ENCODE peak calls at places on chromosomes 7 and 10, in eight cellular contexts. M, R, T, K, I, C, N and Q are unnamed samples.
A peak's percentile ranks its signal among the peaks of the same experiment; 100 is the strongest.

GRCh38 chr10:37952926-37953325 is 23.5 kb downstream of the ZNF25 start:
- DNase-seq in N (no peak), K (no peak), R (no peak), C (no peak), I (no peak), T (no peak), M (no peak), Q (no peak)

GRCh38 chr7:50204576-50204975 is 99.9 kb upstream of the IKZF1 start:
- DNase-seq in M (no peak), T (no peak), R (no peak), N (no peak), K (no peak), C (peak; percentile 23), I (no peak), Q (no peak)

GRCh38 chr10:131615150-131615549 is 285.7 kb upstream of the PPP2R2D start:
- DNase-seq in M (no peak), K (no peak), N (no peak), R (no peak), T (no peak), C (no peak), I (no peak), Q (no peak)

GRCh38 chr10:47401874-47402645 is 18.0 kb upstream of the ZNF488 start:
- DNase-seq in I (no peak), N (no peak), M (no peak), R (no peak), K (no peak), T (no peak), C (no peak), Q (no peak)

GRCh38 chr10:97687785-97688781 is 1.0 kb upstream of the AVPI1 start:
- DNase-seq in C (no peak), I (no peak), M (no peak), K (no peak), N (no peak), T (no peak), R (no peak), Q (no peak)

GRCh38 chr10:24367688-24368087 is 158.8 kb downstream of the KIAA1217 start:
- DNase-seq in N (no peak), K (no peak), M (no peak), R (no peak), T (no peak), I (no peak), C (no peak), Q (no peak)

GRCh38 chr10:132875435-132875834 is 66.9 kb downstream of the CFAP46 start:
- DNase-seq in I (no peak), M (no peak), N (no peak), K (no peak), C (no peak), T (no peak), R (no peak), Q (no peak)

GRCh38 chr10:17263580-17263979 is 35.5 kb downstream of the VIM start:
- DNase-seq in I (no peak), N (no peak), T (no peak), R (no peak), K (no peak), C (no peak), M (no peak), Q (no peak)

GRCh38 chr7:22651534-22652243 is 75.3 kb upstream of the IL6 start:
- DNase-seq in M (no peak), K (no peak), I (no peak), T (no peak), C (no peak), N (no peak), R (no peak), Q (no peak)

GRCh38 chr10:11242443-11243386 is 225.0 kb downstream of the CELF2 start:
- DNase-seq in R (peak; percentile 71), I (no peak), K (no peak), T (no peak), M (peak; percentile 77), C (no peak), N (peak; percentile 63), Q (no peak)

GRCh38 chr7:134726581-134726980 is 52.9 kb upstream of the CALD1 start:
- DNase-seq in M (no peak), K (no peak), C (no peak), R (no peak), I (no peak), T (no peak), N (no peak), Q (peak; percentile 3)

GRCh38 chr10:133268532-133268931 is 8.1 kb downstream of the ADAM8 start:
- DNase-seq in C (no peak), N (no peak), R (no peak), I (no peak), M (no peak), T (no peak), K (no peak), Q (no peak)

GRCh38 chr7:115008465-115009114 is 86.7 kb downstream of the MDFIC start:
- DNase-seq in I (no peak), M (peak; percentile 84), C (no peak), T (no peak), K (peak; percentile 5), R (peak; percentile 84), N (peak; percentile 78), Q (no peak)

DNA sequence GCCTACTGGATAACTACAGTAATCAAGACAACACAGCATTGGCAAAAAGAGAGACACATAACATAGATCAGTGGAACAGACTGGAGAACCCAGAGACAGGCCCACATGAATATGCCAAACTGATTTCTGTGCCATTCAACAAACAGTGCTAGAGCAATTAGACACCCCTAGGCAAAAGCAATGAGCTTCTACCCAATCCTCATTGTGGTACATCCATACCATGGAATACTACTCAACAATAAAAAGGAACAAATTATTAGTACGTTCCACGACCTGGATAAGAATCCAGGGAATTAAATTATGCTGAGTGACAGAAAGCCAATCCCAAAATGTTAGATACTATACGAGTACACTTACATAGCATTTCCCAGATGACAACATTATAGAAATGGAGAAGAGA is 2.8 kb upstream of the SVIL start:
- DNase-seq in N (no peak), K (no peak), R (no peak), C (no peak), T (no peak), I (no peak), M (no peak), Q (no peak)
- H3K27ac ChIP-seq in N (no peak overlapping the region), K (no peak overlapping the region), R (no peak overlapping the region), C (no peak overlapping the region), T (peak overlapping the region; percentile 87), I (peak overlapping the region; percentile 2), M (no peak overlapping the region), Q (no peak overlapping the region)

DNA sequence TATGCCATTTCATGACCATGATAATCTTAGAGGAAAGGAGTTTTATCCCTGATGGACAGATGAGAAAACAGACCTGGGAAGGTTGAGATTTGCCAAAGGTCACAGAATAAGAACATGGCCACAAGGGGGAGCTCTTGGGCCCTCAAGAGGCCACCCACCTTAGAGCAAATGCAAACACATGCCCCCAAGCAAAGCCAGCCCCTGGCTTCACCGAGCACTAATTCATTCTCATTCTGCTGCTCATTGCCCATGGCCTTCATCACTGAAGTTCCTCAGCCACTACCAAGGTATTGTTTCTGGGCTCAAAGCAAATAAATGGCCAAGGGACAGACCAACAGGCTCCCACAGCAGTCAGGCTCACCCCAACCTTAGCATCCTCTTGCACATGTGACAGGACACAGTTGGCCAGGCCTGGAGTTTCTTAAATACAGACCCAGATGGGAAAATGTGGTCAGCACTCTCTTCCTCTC is 44.2 kb downstream of the PDLIM1 start:
- DNase-seq in N (peak; percentile 38), K (peak; percentile 91), R (peak; percentile 87), C (peak; percentile 32), M (peak; percentile 68), I (peak; percentile 25), T (peak; percentile 55), Q (no peak)
- H3K27ac ChIP-seq in N (no peak overlapping the region), K (peak overlapping the region; percentile 36), R (peak overlapping the region; percentile 34), C (no peak overlapping the region), M (peak overlapping the region; percentile 78), I (no peak overlapping the region), T (peak overlapping the region; percentile 81), Q (no peak overlapping the region)

GRCh38 chr10:30059209-30060107 is at the start of gene JCAD:
- DNase-seq in T (no peak), N (peak; percentile 80), I (no peak), K (peak; percentile 79), C (peak; percentile 31), M (peak; percentile 87), R (peak; percentile 80), Q (no peak)
- H3K27ac ChIP-seq in T (peak within 1 kb of the TSS; percentile 55), N (peak within 1 kb of the TSS; percentile 58), I (no peak within 1 kb of the TSS), K (peak within 1 kb of the TSS; percentile 61), C (no peak within 1 kb of the TSS), M (peak within 1 kb of the TSS; percentile 95), R (peak within 1 kb of the TSS; percentile 90), Q (no peak within 1 kb of the TSS)

GRCh38 chr7:159027803-159028455 is 116.7 kb downstream of the VIPR2 start:
- DNase-seq in C (no peak), R (peak; percentile 4), K (peak; percentile 44), T (no peak), N (peak; percentile 24), I (no peak), M (no peak), Q (no peak)
- H3K27ac ChIP-seq in C (no peak overlapping the region), R (no peak overlapping the region), K (no peak overlapping the region), T (no peak overlapping the region), N (peak overlapping the region; percentile 12), I (no peak overlapping the region), M (no peak overlapping the region), Q (no peak overlapping the region)

DNA sequence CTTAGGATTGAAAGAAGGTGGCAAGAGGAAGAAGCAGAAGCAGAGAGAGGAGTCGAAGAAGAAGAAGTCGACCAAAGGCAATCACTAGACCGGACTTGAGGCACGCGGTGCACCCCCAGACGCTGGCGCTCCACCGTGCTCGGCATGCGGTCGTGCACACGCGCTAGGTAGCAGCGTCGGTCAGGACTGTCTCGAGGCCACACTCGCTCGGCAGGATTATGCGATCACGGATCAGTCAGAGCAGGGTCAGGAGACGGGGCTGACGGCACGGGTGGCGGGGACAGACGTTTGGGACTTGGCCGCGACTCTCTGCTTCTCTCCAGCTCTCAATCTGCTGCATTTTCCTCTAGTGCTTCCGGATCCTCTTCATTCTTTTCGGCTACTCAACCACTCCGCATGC is 79.2 kb downstream of the DNAJB6 start:
- DNase-seq in I (no peak), R (no peak), M (no peak), N (no peak), T (no peak), C (no peak), K (no peak), Q (no peak)
- H3K27ac ChIP-seq in I (no peak overlapping the region), R (no peak overlapping the region), M (no peak overlapping the region), N (no peak overlapping the region), T (no peak overlapping the region), C (no peak overlapping the region), K (no peak overlapping the region), Q (no peak overlapping the region)